ENCODE peak calls at places on chromosome 3, in five cellular contexts. D is endothelial cell of umbilical vein, F is tibial artery, L is heart left ventricle, Y is stomach. X is an unnamed sample. For H3K27me3 and H3K4me1, the result is how much of the 10 kb centered on the place peaks cover.

GRCh38 chr3:197800379-197800778 is 9.3 kb downstream of the LRCH3 start:
- DNase-seq in D (no peak), L (no peak), Y (no peak), F (no peak), X (no peak)

GRCh38 chr3:123739754-123740153 is 144.4 kb downstream of the MYLK start:
- DNase-seq in D (no peak), L (no peak), Y (no peak), F (no peak), X (no peak)

GRCh38 chr3:49471856-49472495 is 1.9 kb downstream of the DAG1 start:
- DNase-seq in D (no peak), L (no peak), Y (no peak), F (no peak), X (no peak)

GRCh38 chr3:10742031-10742671 is 73.9 kb upstream of the SLC6A11 start:
- DNase-seq in F (no peak), Y (no peak), D (no peak), L (no peak), X (no peak)

GRCh38 chr3:180961087-180961486 is 28.4 kb downstream of the DNAJC19 start:
- DNase-seq in D (no peak), F (no peak), L (no peak), Y (no peak), X (no peak)

GRCh38 chr3:23720885-23721284 is 84.9 kb upstream of the UBE2E1 start:
- DNase-seq in L (no peak), Y (no peak), D (no peak), F (no peak), X (no peak)

GRCh38 chr3:130997291-130997690 is 29.3 kb downstream of the ASTE1 start:
- DNase-seq in F (no peak), Y (no peak), L (no peak), D (no peak), X (no peak)

GRCh38 chr3:125166581-125166980 is 46.0 kb downstream of the SLC12A8 start:
- DNase-seq in F (no peak), L (no peak), D (no peak), Y (no peak), X (no peak)

GRCh38 chr3:155701882-155702465 is 42.9 kb downstream of the PLCH1 start:
- DNase-seq in L (no peak), D (peak), F (no peak), Y (no peak), X (no peak)

GRCh38 chr3:50227390-50228183 is 8.4 kb upstream of the GNAI2 start:
- DNase-seq in F (peak), L (peak), D (peak), Y (peak), X (peak)

GRCh38 chr3:165210132-165210531 is 13.9 kb upstream of the SLITRK3 start:
- DNase-seq in L (no peak), F (no peak), Y (no peak), D (no peak), X (no peak)

GRCh38 chr3:152205097-152205593 is 63.6 kb upstream of the MBNL1 start:
- DNase-seq in Y (no peak), L (no peak), F (no peak), D (no peak), X (no peak)

GRCh38 chr3:12436514-12437222 is 47.6 kb upstream of the TSEN2 start:
- DNase-seq in Y (no peak), D (no peak), L (no peak), F (no peak), X (no peak)

GRCh38 chr3:107367353-107367752 is 9.9 kb upstream of the CCDC54 start:
- DNase-seq in Y (no peak), F (no peak), L (no peak), D (no peak), X (no peak)

GRCh38 chr3:196994056-196994455 is 25.4 kb upstream of the PIGZ start:
- DNase-seq in F (no peak), D (no peak), L (no peak), Y (no peak), X (peak)

GRCh38 chr3:123002749-123003497 is 24.6 kb downstream of the SEMA5B start:
- DNase-seq in L (no peak), D (no peak), Y (no peak), F (no peak), X (no peak)

GRCh38 chr3:155179966-155180757 is 100.0 kb downstream of the MME start:
- DNase-seq in D (no peak), Y (no peak), L (no peak), F (no peak), X (no peak)

GRCh38 chr3:143311096-143311495 is 191.5 kb downstream of the CHST2 start:
- DNase-seq in F (no peak), D (no peak), Y (no peak), L (no peak), X (no peak)

GRCh38 chr3:105538483-105538882 is 171.8 kb downstream of the ALCAM start:
- DNase-seq in D (peak), F (no peak), Y (no peak), L (no peak), X (no peak)

GRCh38 chr3:151901282-151901945 is 28.0 kb downstream of the SUCNR1 start:
- DNase-seq in Y (no peak), L (no peak), F (no peak), D (peak), X (no peak)

GRCh38 chr3:31092748-31093607 is 198.5 kb upstream of the GADL1 start:
- DNase-seq in D (peak), Y (no peak), F (peak), L (peak), X (no peak)

GRCh38 chr3:49903451-49904424 is at the start of gene MST1R:
- DNase-seq in L (peak), Y (peak), F (peak), D (peak), X (peak)

GRCh38 chr3:124924741-124925140 is 9.8 kb downstream of the MUC13 start:
- DNase-seq in Y (no peak), L (no peak), F (no peak), D (no peak), X (no peak)

GRCh38 chr3:32414527-32415202 is 23.0 kb downstream of the CMTM7 start:
- DNase-seq in F (no peak), Y (peak), L (peak), D (peak), X (no peak)

GRCh38 chr3:152270145-152270870 is 1.6 kb downstream of the MBNL1 start:
- DNase-seq in Y (no peak), D (peak), L (no peak), F (no peak), X (no peak)

GRCh38 chr3:170703121-170703588 is 117.3 kb upstream of the SLC7A14 start:
- DNase-seq in Y (no peak), F (no peak), D (peak), L (no peak), X (no peak)

DNA sequence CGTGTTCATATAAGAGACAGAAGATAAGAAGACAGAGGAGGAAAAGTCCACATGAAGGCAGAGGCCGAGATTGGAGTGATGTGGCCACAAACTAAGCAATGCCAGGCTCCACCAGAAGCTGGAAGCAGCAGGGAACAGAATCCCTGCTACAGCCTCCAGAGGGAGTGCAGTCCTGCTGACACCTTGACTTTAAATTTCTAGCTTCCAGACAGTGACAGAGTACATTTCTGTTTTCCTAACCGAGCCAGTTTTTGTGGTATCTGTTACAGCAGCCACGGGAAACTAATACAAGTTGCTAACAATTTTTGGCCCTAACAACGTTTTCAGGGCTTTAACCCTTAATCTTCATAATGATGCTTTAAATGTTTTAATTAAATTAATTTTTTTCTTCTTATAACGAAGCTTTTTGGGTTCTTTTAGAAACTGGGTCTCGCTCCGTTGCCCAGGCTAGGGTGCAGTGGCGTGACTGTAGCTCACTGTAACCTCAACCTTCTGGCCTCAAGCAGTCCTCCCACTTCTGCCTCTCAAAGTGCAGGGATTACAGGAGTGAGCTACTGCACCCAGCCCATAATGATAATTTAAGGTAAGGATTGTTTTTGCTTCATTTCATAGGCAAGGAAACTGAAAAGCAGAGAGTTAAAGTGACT is 202.3 kb upstream of the PROK2 start:
- DNase-seq in Y (no peak), L (no peak), D (peak), F (no peak), X (no peak)
- TF ChIP-seq CTCF in Y (no peak), L (peak), D (no peak), F (no peak), X (peak)

GRCh38 chr3:134323966-134324962 is 50.0 kb downstream of the AMOTL2 start:
- DNase-seq in F (no peak), D (no peak), L (no peak), Y (no peak), X (no peak)
- H3K27me3 ChIP-seq in F (under half), D (under half), L (under half), Y (under half), X (under half)

GRCh38 chr3:159734681-159735080 is 254.0 kb upstream of the IL12A start:
- DNase-seq in L (no peak), D (peak), F (no peak), Y (no peak), X (no peak)
- H3K4me1 ChIP-seq in L (under half), D (under half), F (under half), Y (under half), X (under half)

GRCh38 chr3:25574172-25574765 is 90.4 kb downstream of the TOP2B start:
- DNase-seq in L (no peak), F (no peak), Y (no peak), D (no peak), X (no peak)

GRCh38 chr3:25573386-25574171 is 91.1 kb downstream of the TOP2B start:
- DNase-seq in F (no peak), D (no peak), L (no peak), Y (no peak), X (no peak)

GRCh38 chr3:25572336-25572735 is 92.4 kb downstream of the TOP2B start:
- DNase-seq in L (no peak), Y (no peak), F (no peak), D (no peak), X (no peak)

GRCh38 chr3:25571285-25571684 is 93.4 kb downstream of the TOP2B start:
- DNase-seq in D (no peak), Y (no peak), L (no peak), F (no peak), X (no peak)

GRCh38 chr3:25572919-25573385 is 91.8 kb downstream of the TOP2B start:
- DNase-seq in Y (no peak), L (no peak), F (no peak), D (no peak), X (no peak)
- TF ChIP-seq CTCF in Y (no peak), L (no peak), F (no peak), D (no peak), X (no peak)

GRCh38 chr3:185225080-185225479 is 28.8 kb downstream of the EHHADH start:
- DNase-seq in L (no peak), Y (no peak), D (no peak), F (no peak), X (no peak)

GRCh38 chr3:185221203-185221602 is 32.6 kb downstream of the EHHADH start:
- DNase-seq in L (no peak), F (no peak), D (no peak), Y (no peak), X (no peak)

DNA sequence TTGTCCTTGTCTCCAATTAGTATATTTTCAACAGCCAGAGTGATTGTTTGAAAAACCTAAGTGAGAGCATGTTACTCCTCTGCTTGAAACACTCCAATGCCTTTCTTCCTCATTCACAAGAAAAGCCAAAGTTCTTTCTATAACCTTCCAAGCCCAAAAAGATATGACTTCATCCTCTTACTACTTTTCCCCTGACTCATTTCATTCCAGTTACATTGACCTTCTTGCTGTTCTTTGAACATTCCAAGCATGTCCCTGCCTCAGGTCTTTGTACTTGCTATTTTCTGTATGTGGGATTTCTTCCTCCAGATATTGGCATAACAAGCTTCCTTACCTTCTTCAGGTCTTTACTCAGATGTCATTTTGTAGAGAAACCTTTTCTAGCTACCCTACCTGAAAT is 28.3 kb downstream of the EHHADH start:
- DNase-seq in Y (no peak), L (no peak), D (no peak), F (no peak), X (no peak)
- H3K27me3 ChIP-seq in Y (under half), L (under half), D (under half), F (under half), X (under half)

GRCh38 chr3:39385456-39386098 is 2.4 kb downstream of the SLC25A38 start:
- DNase-seq in D (no peak), L (no peak), Y (no peak), F (no peak), X (no peak)

GRCh38 chr3:39383190-39383912 is at the start of gene SLC25A38:
- DNase-seq in D (peak), L (peak), F (peak), Y (peak), X (peak)

GRCh38 chr3:39383913-39384664 is 919 bp downstream of the SLC25A38 start:
- DNase-seq in Y (peak), F (peak), D (peak), L (peak), X (peak)

GRCh38 chr3:39386331-39386730 is 3.2 kb downstream of the SLC25A38 start:
- DNase-seq in F (no peak), Y (no peak), L (no peak), D (no peak), X (no peak)

GRCh38 chr3:39384665-39385000 is 1.5 kb downstream of the SLC25A38 start:
- DNase-seq in D (no peak), F (no peak), Y (no peak), L (no peak), X (no peak)
- H3K4me1 ChIP-seq in D (under half), F (under half), Y (under half), L (under half), X (under half)

GRCh38 chr3:81585057-81585456 is 176.4 kb downstream of the GBE1 start:
- DNase-seq in L (no peak), D (no peak), Y (no peak), F (no peak), X (no peak)

GRCh38 chr3:81580399-81580798 is 181.0 kb downstream of the GBE1 start:
- DNase-seq in L (no peak), Y (no peak), D (no peak), F (no peak), X (no peak)

GRCh38 chr3:81579744-81580143 is 181.7 kb downstream of the GBE1 start:
- DNase-seq in Y (no peak), L (no peak), F (no peak), D (no peak), X (no peak)

GRCh38 chr3:81585937-81586336 is 175.5 kb downstream of the GBE1 start:
- DNase-seq in F (no peak), L (no peak), D (no peak), Y (no peak), X (no peak)

GRCh38 chr3:81581966-81582599 is 179.4 kb downstream of the GBE1 start:
- DNase-seq in L (no peak), D (peak), Y (peak), F (no peak), X (peak)
- TF ChIP-seq CTCF in L (peak), D (peak), Y (peak), F (peak), X (peak)

GRCh38 chr3:45852828-45853227 is 10.9 kb upstream of the LZTFL1 start:
- DNase-seq in D (no peak), L (no peak), F (no peak), Y (no peak), X (no peak)
- H3K27me3 ChIP-seq in D (under half), L (under half), F (under half), Y (under half), X (under half)

X was measured in right lobe of liver.